ENCODE peak calls at places on chromosome 19, in four cellular contexts. One of them, this sample, is unnamed.

GRCh38 chr19:1956868-1957492 is 16.0 kb downstream of the CSNK1G2 start:
- DNase-seq in neuronal stem cell: no peak
- DNase-seq in IMR-90: no peak
- DNase-seq in H1: peak
- DNase-seq in this sample: peak

GRCh38 chr19:54449701-54450069 is 686 bp downstream of the LENG8 start:
- DNase-seq in H1: no peak
- DNase-seq in IMR-90: peak
- DNase-seq in neuronal stem cell: no peak
- DNase-seq in this sample: no peak

GRCh38 chr19:29845576-29846176 is 33.9 kb downstream of the CCNE1 start:
- DNase-seq in H1: no peak
- DNase-seq in neuronal stem cell: no peak
- DNase-seq in IMR-90: peak
- DNase-seq in this sample: peak

GRCh38 chr19:294819-295686 is 3.9 kb upstream of the PLPP2 start:
- DNase-seq in IMR-90: peak
- DNase-seq in H1: peak
- DNase-seq in neuronal stem cell: no peak
- DNase-seq in this sample: peak

GRCh38 chr19:6498294-6499036 is 3.6 kb downstream of the TUBB4A start:
- DNase-seq in H1: no peak
- DNase-seq in neuronal stem cell: no peak
- DNase-seq in IMR-90: no peak
- DNase-seq in this sample: no peak

GRCh38 chr19:30228726-30229523 is 143.3 kb upstream of the ZNF536 start:
- DNase-seq in IMR-90: peak
- DNase-seq in H1: peak
- DNase-seq in neuronal stem cell: no peak
- DNase-seq in this sample: no peak

GRCh38 chr19:19480688-19481087 is 34.7 kb downstream of the TSSK6 start:
- DNase-seq in neuronal stem cell: no peak
- DNase-seq in IMR-90: no peak
- DNase-seq in H1: no peak
- DNase-seq in this sample: no peak

GRCh38 chr19:4172861-4173473 is 9.4 kb downstream of the SIRT6 start:
- DNase-seq in neuronal stem cell: peak
- DNase-seq in IMR-90: peak
- DNase-seq in H1: peak
- DNase-seq in this sample: peak

GRCh38 chr19:2171349-2172145 is 7.8 kb downstream of the DOT1L start:
- DNase-seq in neuronal stem cell: no peak
- DNase-seq in IMR-90: peak
- DNase-seq in H1: peak
- DNase-seq in this sample: peak

GRCh38 chr19:31555634-31556215 is 206.5 kb upstream of the TSHZ3 start:
- DNase-seq in IMR-90: no peak
- DNase-seq in H1: no peak
- DNase-seq in neuronal stem cell: no peak
- DNase-seq in this sample: no peak

GRCh38 chr19:48230555-48231129 is 25.1 kb downstream of the CARD8 start:
- DNase-seq in IMR-90: no peak
- DNase-seq in neuronal stem cell: no peak
- DNase-seq in H1: no peak
- DNase-seq in this sample: no peak

GRCh38 chr19:19552811-19553210 is 14.7 kb downstream of the CILP2 start:
- DNase-seq in neuronal stem cell: no peak
- DNase-seq in H1: peak
- DNase-seq in IMR-90: no peak
- DNase-seq in this sample: peak

GRCh38 chr19:480016-480855 is 16.1 kb upstream of the MADCAM1 start:
- DNase-seq in neuronal stem cell: peak
- DNase-seq in H1: peak
- DNase-seq in IMR-90: no peak
- DNase-seq in this sample: peak

GRCh38 chr19:53864308-53864836 is 3.3 kb upstream of the MYADM start:
- DNase-seq in H1: no peak
- DNase-seq in neuronal stem cell: no peak
- DNase-seq in IMR-90: no peak
- DNase-seq in this sample: no peak

GRCh38 chr19:42422576-42423461 is 4.4 kb downstream of the LIPE start:
- DNase-seq in IMR-90: no peak
- DNase-seq in H1: no peak
- DNase-seq in neuronal stem cell: no peak
- DNase-seq in this sample: peak

GRCh38 chr19:49488863-49489537 is 1.6 kb downstream of the RPL13A start:
- DNase-seq in IMR-90: no peak
- DNase-seq in neuronal stem cell: no peak
- DNase-seq in H1: no peak
- DNase-seq in this sample: peak

GRCh38 chr19:49486232-49486631 is 1.2 kb upstream of the RPL13A start:
- DNase-seq in IMR-90: no peak
- DNase-seq in H1: no peak
- DNase-seq in neuronal stem cell: no peak
- DNase-seq in this sample: peak

GRCh38 chr19:49488046-49488862 is 846 bp downstream of the RPL13A start:
- DNase-seq in IMR-90: no peak
- DNase-seq in H1: no peak
- DNase-seq in neuronal stem cell: no peak
- DNase-seq in this sample: no peak

GRCh38 chr19:49486710-49487276 is 615 bp upstream of the RPL13A start:
- DNase-seq in neuronal stem cell: no peak
- DNase-seq in IMR-90: no peak
- DNase-seq in H1: no peak
- DNase-seq in this sample: no peak

DNA sequence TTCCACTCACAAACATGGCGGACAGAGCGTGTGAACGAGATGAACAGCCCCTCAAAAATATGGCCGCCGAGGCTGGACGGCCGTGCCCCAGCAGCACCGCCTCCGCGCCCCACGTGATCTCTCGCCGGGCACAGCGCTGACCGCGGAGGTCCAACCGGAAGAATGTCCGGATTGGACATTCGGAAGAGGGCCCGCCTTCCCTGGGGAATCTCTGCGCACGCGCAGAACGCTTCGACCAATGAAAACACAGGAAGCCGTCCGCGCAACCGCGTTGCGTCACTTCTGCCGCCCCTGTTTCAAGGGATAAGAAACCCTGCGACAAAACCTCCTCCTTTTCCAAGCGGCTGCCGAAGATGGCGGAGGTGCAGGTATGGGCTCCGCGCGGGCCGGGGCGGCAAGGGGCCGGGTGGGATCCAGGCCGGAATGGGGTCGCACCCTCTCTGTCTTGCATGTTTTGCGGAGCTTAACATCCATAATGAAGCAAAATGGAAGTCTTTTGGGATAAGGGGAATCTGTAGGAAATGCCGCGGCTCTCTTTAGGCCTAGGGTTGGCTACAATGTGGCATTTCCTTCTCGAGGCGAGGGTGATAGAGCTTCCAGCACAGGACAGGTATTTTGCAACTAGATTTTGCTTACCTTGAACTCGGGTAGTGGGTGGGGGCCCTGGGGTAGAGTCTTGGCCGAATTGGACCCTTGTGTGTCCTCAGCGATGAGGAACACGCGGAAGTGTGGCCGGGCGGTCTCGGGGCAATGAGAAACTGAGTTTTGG is at the start of gene RPL13A:
- DNase-seq in H1: peak
- DNase-seq in IMR-90: peak
- DNase-seq in neuronal stem cell: peak
- DNase-seq in this sample: peak
- H2AFZ ChIP-seq in H1: no peak
- H2AFZ ChIP-seq in IMR-90: peak
- H2AFZ ChIP-seq in neuronal stem cell: peak
- H2AFZ ChIP-seq in this sample: no peak

DNA sequence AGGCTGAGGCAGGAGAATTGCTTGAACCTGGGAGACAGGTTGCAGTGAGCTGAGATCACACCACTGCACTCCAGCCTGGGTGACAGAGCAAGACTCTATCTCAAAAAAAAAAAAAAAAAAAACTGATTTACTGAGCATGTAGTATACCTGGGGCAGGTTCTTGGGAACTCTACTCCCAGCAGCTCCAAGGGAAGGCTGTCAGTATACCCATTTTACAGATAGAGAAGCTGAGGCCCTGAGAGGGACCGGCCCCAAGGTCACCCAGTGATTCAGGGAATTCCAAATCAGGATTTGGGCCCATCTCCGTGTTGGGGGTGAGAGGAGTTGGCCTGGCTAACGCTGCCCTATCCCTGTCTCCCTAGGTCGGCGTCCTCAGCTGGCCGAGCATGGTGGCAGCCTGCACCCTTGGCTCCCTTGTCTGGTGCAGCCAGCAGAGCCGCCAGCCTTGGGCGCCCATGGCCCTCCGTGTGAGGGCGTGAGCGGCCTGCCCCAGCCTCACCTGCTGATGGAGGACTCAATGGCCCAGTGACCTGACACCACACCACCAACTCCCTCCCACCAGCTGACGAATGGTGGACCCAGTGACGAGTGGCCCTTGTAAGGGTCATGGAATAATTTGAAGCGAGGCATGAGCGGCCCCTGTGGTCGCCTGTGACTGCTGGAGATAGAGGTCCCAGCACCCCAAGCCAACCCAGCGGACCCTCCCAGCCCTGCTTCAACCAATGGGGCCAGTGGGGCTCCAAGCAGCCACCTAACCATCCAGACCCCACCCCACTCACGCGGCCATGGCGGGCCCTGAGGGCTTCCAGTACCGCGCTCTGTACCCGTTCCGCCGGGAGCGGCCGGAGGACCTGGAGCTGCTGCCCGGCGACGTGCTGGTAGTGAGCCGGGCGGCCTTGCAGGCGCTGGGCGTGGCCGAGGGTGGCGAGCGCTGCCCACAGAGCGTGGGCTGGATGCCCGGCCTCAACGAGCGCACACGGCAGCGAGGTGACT is 2.4 kb downstream of the PIK3R2 start:
- DNase-seq in IMR-90: no peak
- DNase-seq in neuronal stem cell: no peak
- DNase-seq in H1: no peak
- DNase-seq in this sample: no peak
- H2BK15ac ChIP-seq in IMR-90: no peak
- H2BK15ac ChIP-seq in neuronal stem cell: no peak
- H2BK15ac ChIP-seq in H1: no peak
- H2BK15ac ChIP-seq in this sample: no peak

DNA sequence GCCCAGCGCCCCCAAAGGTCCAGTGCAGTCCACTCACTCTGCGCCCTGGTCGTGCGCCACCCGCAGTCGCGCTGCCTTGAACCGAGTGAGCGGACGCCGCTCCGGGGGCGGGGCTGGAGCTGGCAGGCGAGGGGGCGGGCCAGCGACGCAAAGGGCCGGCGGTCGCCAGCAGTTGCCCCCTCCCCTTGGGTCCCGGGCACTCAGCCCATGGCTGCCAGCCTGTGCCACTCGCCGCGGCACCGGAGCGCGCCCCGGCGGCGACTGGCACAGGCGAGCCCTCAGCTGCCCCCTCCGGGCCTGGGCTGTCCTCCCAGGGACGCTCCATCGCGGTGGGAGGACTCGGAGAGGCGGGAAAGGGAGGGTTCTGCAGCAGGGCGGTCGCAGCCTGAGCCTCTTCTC is at the start of gene S1PR5:
- DNase-seq in H1: no peak
- DNase-seq in IMR-90: no peak
- DNase-seq in neuronal stem cell: no peak
- DNase-seq in this sample: peak
- H2AFZ ChIP-seq in H1: peak
- H2AFZ ChIP-seq in IMR-90: peak
- H2AFZ ChIP-seq in neuronal stem cell: peak
- H2AFZ ChIP-seq in this sample: peak

DNA sequence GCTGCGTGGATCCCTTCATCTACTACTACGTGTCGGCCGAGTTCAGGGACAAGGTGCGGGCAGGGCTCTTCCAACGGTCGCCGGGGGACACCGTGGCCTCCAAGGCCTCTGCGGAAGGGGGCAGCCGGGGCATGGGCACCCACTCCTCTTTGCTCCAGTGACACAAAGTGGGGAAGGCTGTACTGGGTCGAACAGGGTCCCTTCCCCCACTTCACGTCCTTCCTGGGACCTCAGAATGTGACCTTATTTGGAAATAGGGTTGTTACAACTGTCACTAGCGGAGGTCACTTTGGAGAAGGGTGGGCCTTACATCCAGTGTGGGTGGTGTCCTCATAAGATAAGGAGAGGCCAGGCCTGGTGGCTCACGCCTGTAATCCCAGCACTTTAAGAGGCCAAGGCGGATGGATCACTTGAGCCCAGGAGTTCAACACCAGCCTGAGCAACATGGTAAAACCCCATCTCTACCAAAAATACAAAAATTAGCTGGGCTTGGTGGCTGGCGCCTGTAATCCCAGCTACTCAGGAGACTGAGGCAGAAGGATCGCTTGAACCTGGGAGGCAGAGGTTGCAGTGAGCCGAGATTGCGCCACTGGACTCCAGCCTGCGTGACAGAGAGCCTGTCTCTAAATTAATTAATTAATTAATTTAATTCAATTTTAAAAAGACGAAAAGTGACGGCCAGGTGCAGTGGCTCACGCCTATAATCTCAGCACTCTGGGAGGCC is 1.8 kb downstream of the F2RL3 start:
- DNase-seq in IMR-90: no peak
- DNase-seq in H1: no peak
- DNase-seq in neuronal stem cell: no peak
- DNase-seq in this sample: no peak
- H2BK15ac ChIP-seq in IMR-90: no peak
- H2BK15ac ChIP-seq in H1: no peak
- H2BK15ac ChIP-seq in neuronal stem cell: peak
- H2BK15ac ChIP-seq in this sample: no peak

GRCh38 chr19:38890686-38891085 is 8.7 kb downstream of the SIRT2 start:
- DNase-seq in neuronal stem cell: no peak
- DNase-seq in IMR-90: no peak
- DNase-seq in H1: no peak
- DNase-seq in this sample: no peak

GRCh38 chr19:38892841-38893240 is 6.6 kb downstream of the SIRT2 start:
- DNase-seq in H1: no peak
- DNase-seq in neuronal stem cell: no peak
- DNase-seq in IMR-90: no peak
- DNase-seq in this sample: no peak

GRCh38 chr19:38889803-38890202 is 9.6 kb downstream of the SIRT2 start:
- DNase-seq in neuronal stem cell: no peak
- DNase-seq in IMR-90: no peak
- DNase-seq in H1: no peak
- DNase-seq in this sample: no peak

GRCh38 chr19:38891791-38892190 is 7.6 kb downstream of the SIRT2 start:
- DNase-seq in H1: no peak
- DNase-seq in neuronal stem cell: no peak
- DNase-seq in IMR-90: no peak
- DNase-seq in this sample: no peak

GRCh38 chr19:38888876-38889275 is 10.5 kb downstream of the SIRT2 start:
- DNase-seq in neuronal stem cell: no peak
- DNase-seq in H1: no peak
- DNase-seq in IMR-90: no peak
- DNase-seq in this sample: no peak
- H2AFZ ChIP-seq in neuronal stem cell: no peak
- H2AFZ ChIP-seq in H1: no peak
- H2AFZ ChIP-seq in IMR-90: no peak
- H2AFZ ChIP-seq in this sample: no peak

GRCh38 chr19:45659096-45659729 is 8.8 kb upstream of the GIPR start:
- DNase-seq in IMR-90: no peak
- DNase-seq in H1: no peak
- DNase-seq in neuronal stem cell: no peak
- DNase-seq in this sample: no peak
- H2BK15ac ChIP-seq in IMR-90: no peak
- H2BK15ac ChIP-seq in H1: peak
- H2BK15ac ChIP-seq in neuronal stem cell: no peak
- H2BK15ac ChIP-seq in this sample: no peak